ENCODE peak calls at places on chromosomes 7 and 10, in nine cellular contexts. One of them, this sample, is unnamed. For H3K9me3, the result is how much of the 10 kb centered on the place peaks cover.

GRCh38 chr10:35971397-35971796 is 329.3 kb upstream of the FZD8 start:
- DNase-seq in suprapubic skin: no peak
- DNase-seq in transverse colon: no peak
- DNase-seq in breast epithelium: no peak
- DNase-seq in prostate gland: no peak
- DNase-seq in HCT116: no peak
- DNase-seq in K562: no peak
- DNase-seq in spleen: no peak
- DNase-seq in stomach: no peak
- DNase-seq in this sample: no peak

GRCh38 chr7:142488234-142488633 is 230.4 kb upstream of the PRSS58 start:
- DNase-seq in suprapubic skin: no peak
- DNase-seq in transverse colon: no peak
- DNase-seq in breast epithelium: no peak
- DNase-seq in prostate gland: no peak
- DNase-seq in HCT116: no peak
- DNase-seq in K562: no peak
- DNase-seq in spleen: no peak
- DNase-seq in stomach: no peak
- DNase-seq in this sample: no peak

GRCh38 chr7:95723583-95724180 is 48.7 kb upstream of the DYNC1I1 start:
- DNase-seq in suprapubic skin: no peak
- DNase-seq in transverse colon: no peak
- DNase-seq in breast epithelium: no peak
- DNase-seq in prostate gland: peak
- DNase-seq in HCT116: peak
- DNase-seq in K562: peak
- DNase-seq in spleen: no peak
- DNase-seq in stomach: no peak
- DNase-seq in this sample: peak

GRCh38 chr7:47405921-47406765 is 175.8 kb downstream of the TNS3 start:
- DNase-seq in suprapubic skin: no peak
- DNase-seq in transverse colon: peak
- DNase-seq in breast epithelium: peak
- DNase-seq in prostate gland: peak
- DNase-seq in HCT116: no peak
- DNase-seq in K562: no peak
- DNase-seq in spleen: no peak
- DNase-seq in stomach: peak
- DNase-seq in this sample: no peak

GRCh38 chr7:22137466-22137865 is 191.8 kb upstream of the CDCA7L start:
- DNase-seq in suprapubic skin: no peak
- DNase-seq in transverse colon: no peak
- DNase-seq in breast epithelium: no peak
- DNase-seq in prostate gland: no peak
- DNase-seq in HCT116: no peak
- DNase-seq in K562: no peak
- DNase-seq in spleen: no peak
- DNase-seq in stomach: no peak
- DNase-seq in this sample: no peak

GRCh38 chr10:110218627-110219026 is 11.2 kb downstream of the MXI1 start:
- DNase-seq in suprapubic skin: no peak
- DNase-seq in transverse colon: no peak
- DNase-seq in breast epithelium: no peak
- DNase-seq in prostate gland: no peak
- DNase-seq in HCT116: no peak
- DNase-seq in K562: no peak
- DNase-seq in spleen: peak
- DNase-seq in stomach: no peak
- DNase-seq in this sample: no peak

GRCh38 chr7:148878317-148878716 is 5.8 kb downstream of the EZH2 start:
- DNase-seq in suprapubic skin: no peak
- DNase-seq in transverse colon: no peak
- DNase-seq in breast epithelium: no peak
- DNase-seq in prostate gland: no peak
- DNase-seq in HCT116: no peak
- DNase-seq in K562: no peak
- DNase-seq in spleen: no peak
- DNase-seq in stomach: no peak
- DNase-seq in this sample: no peak

GRCh38 chr10:50464004-50464409 is 159.7 kb downstream of the SGMS1 start:
- DNase-seq in suprapubic skin: no peak
- DNase-seq in transverse colon: no peak
- DNase-seq in breast epithelium: no peak
- DNase-seq in prostate gland: no peak
- DNase-seq in HCT116: no peak
- DNase-seq in K562: no peak
- DNase-seq in spleen: no peak
- DNase-seq in stomach: no peak
- DNase-seq in this sample: no peak

GRCh38 chr7:116236020-116236630 is 25.8 kb downstream of the TES start:
- DNase-seq in suprapubic skin: no peak
- DNase-seq in transverse colon: peak
- DNase-seq in breast epithelium: no peak
- DNase-seq in prostate gland: peak
- DNase-seq in HCT116: no peak
- DNase-seq in K562: peak
- DNase-seq in spleen: no peak
- DNase-seq in stomach: peak
- DNase-seq in this sample: peak

GRCh38 chr10:121307411-121307980 is 290.7 kb downstream of the FGFR2 start:
- DNase-seq in suprapubic skin: no peak
- DNase-seq in transverse colon: no peak
- DNase-seq in breast epithelium: no peak
- DNase-seq in prostate gland: no peak
- DNase-seq in HCT116: no peak
- DNase-seq in K562: no peak
- DNase-seq in spleen: no peak
- DNase-seq in stomach: no peak
- DNase-seq in this sample: no peak

GRCh38 chr7:105402221-105403095 is 13.7 kb upstream of the SRPK2 start:
- DNase-seq in suprapubic skin: no peak
- DNase-seq in transverse colon: no peak
- DNase-seq in breast epithelium: no peak
- DNase-seq in prostate gland: no peak
- DNase-seq in HCT116: no peak
- DNase-seq in K562: peak
- DNase-seq in spleen: no peak
- DNase-seq in stomach: no peak
- DNase-seq in this sample: no peak

GRCh38 chr10:35643151-35643975 is 1.3 kb upstream of the FZD8 start:
- DNase-seq in suprapubic skin: no peak
- DNase-seq in transverse colon: peak
- DNase-seq in breast epithelium: peak
- DNase-seq in prostate gland: peak
- DNase-seq in HCT116: no peak
- DNase-seq in K562: peak
- DNase-seq in spleen: peak
- DNase-seq in stomach: peak
- DNase-seq in this sample: no peak

GRCh38 chr10:48694371-48695030 is 9.8 kb downstream of the WDFY4 start:
- DNase-seq in suprapubic skin: no peak
- DNase-seq in transverse colon: no peak
- DNase-seq in breast epithelium: no peak
- DNase-seq in prostate gland: no peak
- DNase-seq in HCT116: no peak
- DNase-seq in K562: no peak
- DNase-seq in spleen: no peak
- DNase-seq in stomach: no peak
- DNase-seq in this sample: no peak

GRCh38 chr10:114684085-114684821 is 26.2 kb upstream of the ABLIM1 start:
- DNase-seq in suprapubic skin: peak
- DNase-seq in transverse colon: peak
- DNase-seq in breast epithelium: no peak
- DNase-seq in prostate gland: no peak
- DNase-seq in HCT116: no peak
- DNase-seq in K562: no peak
- DNase-seq in spleen: no peak
- DNase-seq in stomach: peak
- DNase-seq in this sample: no peak

GRCh38 chr10:128684215-128684614 is 558.0 kb upstream of the MKI67 start:
- DNase-seq in suprapubic skin: no peak
- DNase-seq in transverse colon: no peak
- DNase-seq in breast epithelium: no peak
- DNase-seq in prostate gland: no peak
- DNase-seq in HCT116: no peak
- DNase-seq in K562: no peak
- DNase-seq in spleen: no peak
- DNase-seq in stomach: no peak
- DNase-seq in this sample: no peak

DNA sequence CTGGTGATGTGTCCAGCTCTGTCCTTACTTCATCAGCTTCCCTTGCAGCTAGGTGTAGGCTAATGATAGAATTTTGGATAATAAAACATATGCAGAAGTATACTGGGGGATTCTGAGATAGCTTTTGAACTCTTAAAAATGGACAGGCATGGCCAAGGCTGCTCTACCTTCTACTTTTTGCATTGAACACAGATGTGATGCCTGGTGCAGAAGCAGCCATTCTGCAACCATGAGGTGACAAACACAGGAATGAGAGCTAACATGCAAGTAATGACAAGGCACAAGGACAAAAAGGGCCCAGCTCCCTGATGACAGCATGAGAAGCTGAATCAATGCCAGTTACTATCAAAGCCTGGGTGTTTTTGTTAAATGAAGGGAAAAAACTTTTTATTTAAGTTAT is 686.5 kb upstream of the AUTS2 start:
- DNase-seq in suprapubic skin: no peak
- DNase-seq in transverse colon: no peak
- DNase-seq in breast epithelium: no peak
- DNase-seq in prostate gland: no peak
- DNase-seq in HCT116: no peak
- DNase-seq in K562: no peak
- DNase-seq in spleen: no peak
- DNase-seq in stomach: no peak
- DNase-seq in this sample: no peak
- H3K9me3 ChIP-seq in suprapubic skin: under half
- H3K9me3 ChIP-seq in transverse colon: under half
- H3K9me3 ChIP-seq in breast epithelium: under half
- H3K9me3 ChIP-seq in prostate gland: under half
- H3K9me3 ChIP-seq in HCT116: under half
- H3K9me3 ChIP-seq in K562: under half
- H3K9me3 ChIP-seq in spleen: under half
- H3K9me3 ChIP-seq in stomach: under half
- H3K9me3 ChIP-seq in this sample: under half

GRCh38 chr7:25025218-25025671 is 45.3 kb upstream of the OSBPL3 start:
- DNase-seq in suprapubic skin: no peak
- DNase-seq in transverse colon: no peak
- DNase-seq in breast epithelium: no peak
- DNase-seq in prostate gland: no peak
- DNase-seq in HCT116: no peak
- DNase-seq in K562: no peak
- DNase-seq in spleen: no peak
- DNase-seq in stomach: no peak
- DNase-seq in this sample: no peak
- TF ChIP-seq POLR2AphosphoS5 in suprapubic skin: no peak
- TF ChIP-seq POLR2AphosphoS5 in transverse colon: no peak
- TF ChIP-seq POLR2AphosphoS5 in breast epithelium: no peak
- TF ChIP-seq POLR2AphosphoS5 in prostate gland: no peak
- TF ChIP-seq POLR2AphosphoS5 in HCT116: no peak
- TF ChIP-seq POLR2AphosphoS5 in K562: no peak
- TF ChIP-seq POLR2AphosphoS5 in spleen: no peak
- TF ChIP-seq POLR2AphosphoS5 in stomach: peak
- TF ChIP-seq POLR2AphosphoS5 in this sample: no peak

DNA sequence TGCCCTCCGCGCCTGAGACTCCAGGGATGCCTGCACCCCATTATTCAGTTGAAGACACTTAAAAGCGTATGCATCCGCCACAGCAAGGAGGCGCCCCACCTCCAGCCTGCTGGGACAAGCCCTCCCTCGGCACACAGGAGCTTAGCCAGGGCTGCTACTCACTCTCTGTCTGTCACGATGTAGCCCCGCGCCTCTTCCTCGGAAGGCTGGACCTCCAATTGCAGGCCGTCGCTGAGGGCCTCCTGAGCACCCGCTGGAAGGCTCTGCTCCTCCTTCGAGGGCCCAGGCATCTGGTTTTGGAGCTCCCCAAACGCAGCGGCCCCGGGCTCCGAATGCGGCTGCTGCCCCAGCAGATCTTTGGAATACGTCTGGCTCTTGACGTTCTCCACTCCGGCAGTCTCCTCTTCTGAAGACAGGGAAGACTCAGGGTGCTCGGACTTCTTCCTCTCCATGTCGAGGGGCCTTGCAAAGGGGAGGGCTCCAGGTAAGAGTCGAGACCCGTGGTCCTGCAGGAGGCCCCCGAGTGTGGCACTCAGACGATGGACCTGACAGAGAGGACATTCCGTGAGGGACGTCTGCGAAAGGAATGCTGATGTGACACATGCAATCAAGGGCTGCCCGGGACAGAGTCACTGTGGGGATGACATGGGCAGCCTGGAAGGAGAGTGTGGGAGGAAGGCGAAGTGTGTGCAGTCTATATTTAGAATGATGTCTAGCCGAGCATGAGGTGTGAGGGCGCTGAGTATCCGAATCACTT is 453.9 kb downstream of the PTPRN2 start:
- DNase-seq in suprapubic skin: no peak
- DNase-seq in transverse colon: no peak
- DNase-seq in breast epithelium: no peak
- DNase-seq in prostate gland: no peak
- DNase-seq in HCT116: no peak
- DNase-seq in K562: no peak
- DNase-seq in spleen: peak
- DNase-seq in stomach: peak
- DNase-seq in this sample: no peak
- H3K9me3 ChIP-seq in suprapubic skin: under half
- H3K9me3 ChIP-seq in transverse colon: under half
- H3K9me3 ChIP-seq in breast epithelium: under half
- H3K9me3 ChIP-seq in prostate gland: under half
- H3K9me3 ChIP-seq in HCT116: under half
- H3K9me3 ChIP-seq in K562: under half
- H3K9me3 ChIP-seq in spleen: under half
- H3K9me3 ChIP-seq in stomach: under half
- H3K9me3 ChIP-seq in this sample: under half

DNA sequence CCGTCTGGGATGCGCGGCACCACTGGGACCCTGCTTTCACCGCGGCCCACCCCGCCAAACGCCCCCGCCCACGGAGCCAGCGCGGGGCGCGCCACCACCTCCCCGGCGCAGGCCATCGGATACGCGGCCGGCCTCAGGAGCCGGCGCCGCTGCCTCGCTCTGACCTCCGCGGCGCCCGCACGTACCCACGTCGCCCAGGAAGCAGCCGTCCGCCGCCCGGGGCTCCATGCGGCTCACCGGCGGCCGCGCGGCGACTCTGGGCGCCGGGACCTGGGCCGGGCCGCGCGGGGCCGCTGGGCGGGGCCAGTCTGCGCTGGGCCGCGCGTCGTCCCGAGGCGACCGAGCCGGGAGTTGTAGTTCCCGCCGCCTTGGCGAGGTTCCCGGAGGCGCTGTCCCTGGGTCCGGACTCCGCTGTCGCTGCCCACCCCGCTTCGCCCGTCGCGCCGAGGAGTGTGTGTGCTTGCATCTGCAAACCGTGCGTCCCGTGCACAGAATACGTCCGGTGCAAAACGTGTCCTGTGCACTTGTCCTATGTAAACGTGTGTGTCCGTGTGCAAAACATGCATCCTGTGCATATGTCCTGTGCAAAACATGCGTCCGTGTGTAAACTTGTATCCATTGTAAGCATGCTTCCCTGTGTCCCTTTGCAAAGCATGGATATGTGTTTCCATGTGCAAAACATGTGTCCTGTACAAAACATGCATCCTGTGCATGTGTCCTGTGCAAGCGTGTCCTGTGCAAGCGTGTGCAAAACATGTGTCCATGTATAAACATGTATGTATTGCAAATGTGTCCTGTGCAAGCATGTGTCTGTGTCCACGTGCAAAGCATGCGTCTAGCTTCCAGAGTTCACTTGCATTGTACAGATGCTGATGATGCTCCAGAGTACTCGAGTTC is at the start of gene ASB13:
- DNase-seq in suprapubic skin: no peak
- DNase-seq in transverse colon: peak
- DNase-seq in breast epithelium: no peak
- DNase-seq in prostate gland: peak
- DNase-seq in HCT116: peak
- DNase-seq in K562: peak
- DNase-seq in spleen: peak
- DNase-seq in stomach: peak
- DNase-seq in this sample: no peak
- TF ChIP-seq POLR2AphosphoS5 in suprapubic skin: no peak
- TF ChIP-seq POLR2AphosphoS5 in transverse colon: peak
- TF ChIP-seq POLR2AphosphoS5 in breast epithelium: no peak
- TF ChIP-seq POLR2AphosphoS5 in prostate gland: no peak
- TF ChIP-seq POLR2AphosphoS5 in HCT116: peak
- TF ChIP-seq POLR2AphosphoS5 in K562: peak
- TF ChIP-seq POLR2AphosphoS5 in spleen: peak
- TF ChIP-seq POLR2AphosphoS5 in stomach: no peak
- TF ChIP-seq POLR2AphosphoS5 in this sample: no peak